ENCODE peak calls at places on chromosomes 12 and 14, in six cellular contexts. S, D, M, V, K and F are unnamed samples.

GRCh38 chr14:24058260-24058950 is 6.6 kb downstream of the CARMIL3 start:
- DNase-seq in S (peak; percentile 91), D (peak; percentile 85), M (no peak), V (peak; percentile 86), K (peak; percentile 90), F (peak; percentile 72)

GRCh38 chr14:69460093-69460701 is 24.3 kb upstream of the PLEKHD1 start:
- DNase-seq in S (peak; percentile 68), D (no peak), M (peak; percentile 8), V (peak; percentile 94), K (peak; percentile 69), F (peak; percentile 66)

GRCh38 chr12:56461235-56462159 is 6.9 kb upstream of the SPRYD4 start:
- DNase-seq in S (no peak), D (no peak), M (no peak), V (peak; percentile 70), K (no peak), F (no peak)

GRCh38 chr12:6460751-6461371 is 9.0 kb downstream of the TAPBPL start:
- DNase-seq in S (no peak), D (no peak), M (no peak), V (no peak), K (no peak), F (no peak)

GRCh38 chr12:123828120-123828519 is 66.0 kb downstream of the DNAH10 start:
- DNase-seq in S (no peak), D (no peak), M (no peak), V (no peak), K (no peak), F (no peak)

GRCh38 chr12:55797550-55797949 is 20.0 kb downstream of the SARNP start:
- DNase-seq in S (no peak), D (no peak), M (no peak), V (no peak), K (no peak), F (no peak)

GRCh38 chr14:20530771-20531571 is 25.6 kb downstream of the RNASE10 start:
- DNase-seq in S (peak; percentile 88), D (no peak), M (peak; percentile 32), V (peak; percentile 79), K (peak; percentile 53), F (peak; percentile 53)

GRCh38 chr12:49644620-49644994 is 21.2 kb downstream of the PRPF40B start:
- DNase-seq in S (peak; percentile 88), D (peak; percentile 93), M (peak; percentile 63), V (peak; percentile 81), K (peak; percentile 65), F (peak; percentile 85)

GRCh38 chr14:81849714-81850113 is 316.1 kb upstream of the SEL1L start:
- DNase-seq in S (no peak), D (no peak), M (no peak), V (no peak), K (no peak), F (no peak)